ENCODE peak calls at places on chromosomes 1 and 21, in four cellular contexts. L, H, I and J are unnamed samples.
A peak's percentile ranks its signal among the peaks of the same experiment; 100 is the strongest.

GRCh38 chr1:115252585-115252984 is 85.5 kb downstream of the NGF start:
- DNase-seq in L (no peak), H (no peak), I (no peak), J (no peak)

GRCh38 chr1:153617677-153618076 is 1.6 kb upstream of the S100A14 start:
- DNase-seq in L (no peak), H (peak; percentile 69), I (no peak), J (peak; percentile 85)

GRCh38 chr1:58780586-58781452 is 3.0 kb downstream of the JUN start:
- DNase-seq in L (no peak), H (no peak), I (no peak), J (no peak)

GRCh38 chr1:17710889-17711576 is 44.1 kb upstream of the ACTL8 start:
- DNase-seq in L (no peak), H (no peak), I (no peak), J (no peak)

GRCh38 chr1:55612988-55613387 is 397.8 kb upstream of the USP24 start:
- DNase-seq in L (no peak), H (no peak), I (no peak), J (no peak)

GRCh38 chr1:228410015-228410414 is 3.4 kb upstream of the TRIM11 start:
- DNase-seq in L (no peak), H (no peak), I (no peak), J (no peak)

GRCh38 chr1:110055493-110056283 is 14.8 kb downstream of the ALX3 start:
- DNase-seq in L (peak; percentile 32), H (no peak), I (no peak), J (no peak)

GRCh38 chr1:230087034-230087721 is 20.1 kb downstream of the GALNT2 start:
- DNase-seq in L (no peak), H (no peak), I (no peak), J (no peak)

GRCh38 chr1:195604287-195604686 is 1004.0 kb downstream of the KCNT2 start:
- DNase-seq in L (no peak), H (no peak), I (no peak), J (no peak)

GRCh38 chr1:228464487-228464983 is 22.6 kb upstream of the RNF187 start:
- DNase-seq in L (no peak), H (peak; percentile 72), I (peak; percentile 78), J (no peak)

GRCh38 chr1:53642607-53643006 is 96.4 kb downstream of the GLIS1 start:
- DNase-seq in L (no peak), H (no peak), I (no peak), J (no peak)

GRCh38 chr1:4059270-4059669 is 159.2 kb upstream of the C1orf174 start:
- DNase-seq in L (no peak), H (no peak), I (no peak), J (no peak)

GRCh38 chr1:204073837-204074273 is 940 bp downstream of the SOX13 start:
- DNase-seq in L (peak; percentile 17), H (no peak), I (no peak), J (peak; percentile 62)

GRCh38 chr1:68331117-68331865 is 99.0 kb upstream of the WLS start:
- DNase-seq in L (peak; percentile 84), H (no peak), I (no peak), J (no peak)

GRCh38 chr1:204110894-204111633 is 38.1 kb downstream of the SOX13 start:
- DNase-seq in L (no peak), H (no peak), I (no peak), J (no peak)

GRCh38 chr1:240465531-240465940 is 146.4 kb downstream of the GREM2 start:
- DNase-seq in L (no peak), H (peak; percentile 19), I (no peak), J (no peak)

GRCh38 chr1:228065543-228066347 is 16.8 kb upstream of the ARF1 start:
- DNase-seq in L (no peak), H (no peak), I (no peak), J (no peak)

GRCh38 chr1:29478046-29478791 is 241.9 kb downstream of the PTPRU start:
- DNase-seq in L (no peak), H (peak; percentile 31), I (no peak), J (no peak)

GRCh38 chr1:65165269-65166002 is 17.4 kb downstream of the AK4 start:
- DNase-seq in L (no peak), H (no peak), I (no peak), J (no peak)

GRCh38 chr1:64469977-64470669 is at the start of gene CACHD1:
- DNase-seq in L (peak; percentile 27), H (peak; percentile 70), I (peak; percentile 70), J (peak; percentile 81)

GRCh38 chr1:80656011-80656627 is 1144.6 kb upstream of the ADGRL2 start:
- DNase-seq in L (peak; percentile 10), H (peak; percentile 16), I (no peak), J (peak; percentile 33)

GRCh38 chr1:68725353-68725752 is 228.5 kb upstream of the DEPDC1 start:
- DNase-seq in L (no peak), H (no peak), I (no peak), J (peak; percentile 4)

GRCh38 chr1:114956570-114956969 is 73.1 kb upstream of the TSHB start:
- DNase-seq in L (peak; percentile 2), H (peak; percentile 56), I (no peak), J (no peak)

GRCh38 chr1:246005067-246005466 is 502.0 kb downstream of the SMYD3 start:
- DNase-seq in L (peak; percentile 95), H (no peak), I (no peak), J (no peak)

GRCh38 chr1:235015291-235015990 is 113.2 kb downstream of the TOMM20 start:
- DNase-seq in L (no peak), H (no peak), I (no peak), J (no peak)

GRCh38 chr21:45836268-45836655 is 145.3 kb upstream of the COL6A1 start:
- DNase-seq in L (no peak), H (no peak), I (no peak), J (no peak)

GRCh38 chr1:215111916-215112315 is 29.4 kb downstream of the KCNK2 start:
- DNase-seq in L (peak; percentile 46), H (no peak), I (no peak), J (no peak)

GRCh38 chr1:28560886-28561285 is 8.0 kb downstream of the TRNAU1AP start:
- DNase-seq in L (no peak), H (no peak), I (no peak), J (no peak)

GRCh38 chr1:216047821-216048220 is 375.4 kb downstream of the USH2A start:
- DNase-seq in L (no peak), H (no peak), I (no peak), J (no peak)

GRCh38 chr1:29824478-29825273 is 588.4 kb downstream of the PTPRU start:
- DNase-seq in L (no peak), H (no peak), I (no peak), J (peak; percentile 14)

GRCh38 chr1:65084068-65084467 is 63.9 kb upstream of the AK4 start:
- DNase-seq in L (no peak), H (no peak), I (no peak), J (no peak)

GRCh38 chr1:171352554-171352953 is 38.6 kb downstream of the FMO4 start:
- DNase-seq in L (no peak), H (no peak), I (no peak), J (no peak)

GRCh38 chr1:28900562-28900961 is 13.8 kb upstream of the EPB41 start:
- DNase-seq in L (no peak), H (no peak), I (no peak), J (no peak)

GRCh38 chr21:33673473-33673872 is 31.2 kb downstream of the ITSN1 start:
- DNase-seq in L (no peak), H (no peak), I (no peak), J (no peak)

GRCh38 chr1:205350626-205351235 is 6.0 kb downstream of the KLHDC8A start:
- DNase-seq in L (no peak), H (no peak), I (no peak), J (no peak)

GRCh38 chr1:111620412-111620971 is 903 bp downstream of the RAP1A start:
- DNase-seq in L (no peak), H (peak; percentile 35), I (peak; percentile 45), J (no peak)

GRCh38 chr1:17475729-17476128 is 36.3 kb upstream of the RCC2 start:
- DNase-seq in L (peak; percentile 44), H (no peak), I (no peak), J (no peak)